ENCODE peak calls at places on chromosome 4, in five cellular contexts. I, A, J, V and X are unnamed samples.

GRCh38 chr4:117085185-117085701 is at the start of gene TRAM1L1:
- DNase-seq in A (peak; percentile 73), V (no peak), J (peak; percentile 90), I (peak; percentile 64), X (no peak)

GRCh38 chr4:152938237-152938969 is 2.3 kb downstream of the FHDC1 start:
- DNase-seq in I (peak; percentile 33), A (no peak), J (no peak), V (no peak), X (no peak)

GRCh38 chr4:7960790-7961655 is 21.4 kb upstream of the AFAP1 start:
- DNase-seq in A (peak; percentile 99), I (no peak), J (peak; percentile 80), V (no peak), X (no peak)

GRCh38 chr4:73589261-73589847 is 30.9 kb downstream of the RASSF6 start:
- DNase-seq in V (no peak), A (peak; percentile 86), J (peak; percentile 25), I (no peak), X (no peak)

GRCh38 chr4:8911311-8912088 is 39.9 kb upstream of the HMX1 start:
- DNase-seq in A (no peak), J (peak; percentile 15), V (no peak), I (peak; percentile 18), X (no peak)

GRCh38 chr4:88599298-88599697 is 7.0 kb downstream of the HERC3 start:
- DNase-seq in J (no peak), I (no peak), A (peak; percentile 41), V (no peak), X (no peak)

GRCh38 chr4:176845636-176846035 is 52.9 kb upstream of the VEGFC start:
- DNase-seq in V (no peak), J (no peak), I (no peak), A (no peak), X (no peak)

GRCh38 chr4:80006935-80007744 is 65.9 kb downstream of the ANTXR2 start:
- DNase-seq in A (peak; percentile 81), V (no peak), J (peak; percentile 13), I (no peak), X (no peak)

GRCh38 chr4:5884804-5885203 is 8.1 kb downstream of the CRMP1 start:
- DNase-seq in V (no peak), A (no peak), J (no peak), I (no peak), X (no peak)

GRCh38 chr4:41134581-41134980 is 79.8 kb downstream of the APBB2 start:
- DNase-seq in J (no peak), V (no peak), A (peak; percentile 42), I (no peak), X (no peak)

GRCh38 chr4:184416913-184417734 is 57.2 kb downstream of the IRF2 start:
- DNase-seq in J (no peak), V (peak; percentile 24), I (no peak), A (peak; percentile 28), X (no peak)
- H3K4me1 ChIP-seq in J (peaks cover 3% of the 10 kb centered on the region), V (peaks cover 70% of the 10 kb centered on the region), I (peaks cover 37% of the 10 kb centered on the region), A (no peaks in the 10 kb centered on the region), X (peaks cover 33% of the 10 kb centered on the region)

DNA sequence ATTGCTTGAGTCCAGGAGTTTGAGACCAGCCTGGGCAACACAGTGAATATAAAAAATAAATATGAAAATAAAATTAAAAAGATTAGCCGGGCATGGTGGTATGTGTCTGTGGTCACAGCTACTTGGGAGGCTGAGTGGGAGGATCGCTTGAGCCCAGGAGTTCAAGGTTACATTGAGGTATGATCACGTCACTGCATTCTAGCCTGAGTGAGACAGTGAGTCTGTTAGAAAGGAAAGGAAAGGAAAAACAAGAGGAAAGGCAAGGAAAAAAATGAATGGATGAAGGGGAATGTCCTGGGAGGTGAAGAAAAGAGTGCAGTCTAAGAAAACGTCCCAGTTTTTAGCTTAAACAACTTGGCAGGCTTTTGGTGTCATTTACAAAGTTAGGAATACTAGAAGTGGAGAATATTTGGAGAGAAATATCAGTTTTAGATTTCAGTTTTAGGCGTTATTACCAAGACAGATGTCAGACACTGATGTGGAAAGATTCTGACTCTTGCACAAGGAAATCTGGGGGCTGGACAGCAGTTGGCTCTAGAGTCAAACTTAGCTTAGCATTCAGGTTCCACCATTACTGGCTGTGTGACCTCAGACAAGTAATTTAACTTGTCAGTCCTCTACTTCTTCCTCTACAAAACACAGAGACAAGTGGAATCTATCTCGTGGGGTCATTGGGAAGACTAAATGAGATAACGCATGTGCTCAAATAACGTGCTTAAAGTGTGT is 139.0 kb downstream of the TSPAN5 start:
- DNase-seq in J (no peak), A (peak; percentile 87), V (no peak), I (no peak), X (no peak)
- H3K4me1 ChIP-seq in J (peaks cover 35% of the 10 kb centered on the region), A (peaks cover 86% of the 10 kb centered on the region), V (peaks cover 39% of the 10 kb centered on the region), I (no peaks in the 10 kb centered on the region), X (no peaks in the 10 kb centered on the region)

GRCh38 chr4:159121371-159121770 is 18.5 kb downstream of the RAPGEF2 start:
- DNase-seq in J (no peak), V (no peak), I (no peak), A (no peak), X (no peak)
- H3K4me1 ChIP-seq in J (no peaks in the 10 kb centered on the region), V (peaks cover 5% of the 10 kb centered on the region), I (peaks cover 3% of the 10 kb centered on the region), A (no peaks in the 10 kb centered on the region), X (no peaks in the 10 kb centered on the region)

GRCh38 chr4:99822734-99823133 is 6.1 kb downstream of the DAPP1 start:
- DNase-seq in I (no peak), J (no peak), V (no peak), A (no peak), X (no peak)

GRCh38 chr4:99825272-99825671 is 8.6 kb downstream of the DAPP1 start:
- DNase-seq in J (no peak), I (no peak), V (no peak), A (no peak), X (no peak)

GRCh38 chr4:99818661-99819060 is 2.0 kb downstream of the DAPP1 start:
- DNase-seq in J (no peak), A (no peak), V (no peak), I (no peak), X (no peak)

GRCh38 chr4:99824070-99824599 is 7.5 kb downstream of the DAPP1 start:
- DNase-seq in A (no peak), J (no peak), V (no peak), I (no peak), X (no peak)

DNA sequence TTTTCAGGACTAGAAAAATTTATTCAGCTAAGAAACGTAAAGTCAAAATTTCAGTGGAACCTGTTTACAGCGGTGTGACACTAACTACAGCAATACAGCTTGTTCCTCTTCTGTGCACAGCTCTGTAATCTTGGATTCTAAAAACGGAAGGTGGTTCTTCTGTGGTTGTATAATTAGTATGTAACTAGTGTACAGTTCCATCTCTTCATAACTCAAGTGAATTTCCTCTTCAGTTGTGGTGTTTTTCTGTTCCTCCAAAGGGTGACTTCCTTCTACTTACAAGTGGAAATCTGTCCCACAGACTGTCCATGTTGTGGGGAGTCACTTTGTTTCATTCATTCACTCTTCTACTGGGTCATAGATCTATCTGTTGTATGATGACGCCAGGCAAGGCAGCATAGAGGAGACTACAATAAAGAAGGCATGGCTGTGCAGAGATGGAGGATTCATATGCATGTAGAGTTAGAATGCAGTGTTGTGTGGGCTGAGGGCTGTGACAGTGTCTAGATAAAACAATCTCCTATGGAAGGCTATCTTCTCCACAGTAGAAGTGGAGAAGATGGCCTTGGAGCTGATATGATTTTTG is 5.4 kb downstream of the DAPP1 start:
- DNase-seq in V (no peak), A (no peak), I (no peak), J (no peak), X (no peak)
- H3K4me1 ChIP-seq in V (peaks cover 51% of the 10 kb centered on the region), A (no peaks in the 10 kb centered on the region), I (no peaks in the 10 kb centered on the region), J (no peaks in the 10 kb centered on the region), X (peaks cover 24% of the 10 kb centered on the region)

GRCh38 chr4:158770671-158771070 is 1.8 kb downstream of the FNIP2 start:
- DNase-seq in A (no peak), V (no peak), J (no peak), I (no peak), X (no peak)

GRCh38 chr4:158768577-158769174 is at the start of gene FNIP2:
- DNase-seq in V (peak; percentile 69), J (peak; percentile 91), A (peak; percentile 81), I (peak; percentile 86), X (peak; percentile 51)

GRCh38 chr4:158775091-158775651 is 6.3 kb downstream of the FNIP2 start:
- DNase-seq in A (peak; percentile 80), V (no peak), J (peak; percentile 36), I (no peak), X (no peak)

GRCh38 chr4:158769175-158769831 is 477 bp downstream of the FNIP2 start:
- DNase-seq in A (no peak), V (peak; percentile 20), I (peak; percentile 29), J (peak; percentile 40), X (peak; percentile 47)

DNA sequence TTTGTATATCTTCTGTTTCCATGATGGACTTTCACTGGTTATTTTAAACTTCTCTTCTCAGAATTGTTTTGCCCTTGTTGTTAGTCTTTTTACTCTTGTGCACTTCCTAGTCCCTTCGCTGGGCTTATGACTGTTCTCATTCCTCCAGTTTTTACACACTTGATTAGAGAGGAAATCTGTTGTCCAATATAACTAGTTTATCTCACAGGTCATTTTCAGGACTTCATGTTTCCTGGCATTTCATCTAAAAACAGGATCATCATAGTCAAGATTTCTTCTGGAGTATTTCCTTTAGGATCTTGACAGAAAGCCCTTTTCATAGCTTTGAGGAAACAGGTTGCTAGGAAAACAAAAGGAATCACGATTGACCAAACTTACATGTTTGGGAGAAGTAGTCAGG is 3.0 kb downstream of the FNIP2 start:
- DNase-seq in A (no peak), V (no peak), J (no peak), I (no peak), X (no peak)
- H3K4me1 ChIP-seq in A (peaks cover 47% of the 10 kb centered on the region), V (peaks cover 10% of the 10 kb centered on the region), J (peaks cover 28% of the 10 kb centered on the region), I (peaks cover 36% of the 10 kb centered on the region), X (peaks cover 16% of the 10 kb centered on the region)

DNA sequence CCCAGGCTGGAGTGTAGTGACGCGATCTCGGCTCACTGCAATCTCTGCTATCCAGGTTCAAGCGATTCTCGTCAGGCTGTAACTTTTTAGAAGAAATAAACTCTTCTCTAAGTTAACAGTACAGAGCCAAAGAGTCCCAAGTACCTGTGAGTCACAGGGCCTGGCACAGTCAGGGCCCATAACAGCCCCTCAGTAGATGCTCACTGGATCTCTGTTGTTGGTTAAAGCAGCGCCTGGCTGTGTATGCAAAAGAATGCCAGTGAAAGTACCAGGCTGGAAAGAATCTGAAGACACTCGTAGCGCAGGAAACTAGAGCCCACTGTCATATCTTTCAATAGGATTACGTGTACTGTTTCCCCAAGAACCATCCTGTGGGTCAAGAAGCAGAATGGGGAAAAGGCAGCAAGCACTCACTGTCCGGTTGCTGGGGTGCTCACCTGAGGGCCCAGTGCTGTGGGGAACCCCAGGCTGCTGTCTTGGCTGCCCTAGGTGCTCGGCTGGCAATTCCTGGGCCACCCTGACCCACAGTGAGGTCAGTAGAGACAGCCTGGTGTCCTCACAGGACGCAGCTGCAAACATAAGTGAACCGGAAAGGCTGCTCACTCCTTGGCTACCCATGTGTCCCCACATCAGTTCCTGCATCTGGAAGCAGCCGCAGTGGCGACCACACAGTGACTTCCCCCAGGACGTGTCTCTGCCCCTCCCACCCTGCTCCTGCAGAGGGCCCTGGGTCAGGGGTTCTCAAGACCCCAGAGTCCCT is 3.1 kb upstream of the SLBP start:
- DNase-seq in V (no peak), I (no peak), A (no peak), J (no peak), X (no peak)
- H3K4me1 ChIP-seq in V (peaks cover 49% of the 10 kb centered on the region), I (peaks cover 70% of the 10 kb centered on the region), A (peaks cover 15% of the 10 kb centered on the region), J (peaks cover 14% of the 10 kb centered on the region), X (peaks cover 45% of the 10 kb centered on the region)